ENCODE peak calls at places on chromosomes 5 and 9, in six cellular contexts. One of them, this sample, is unnamed.
A peak's percentile ranks its signal among the peaks of the same experiment; 100 is the strongest.

GRCh38 chr9:133888048-133888778 is 103.9 kb downstream of the VAV2 start:
- DNase-seq in foreskin fibroblast: no peak
- DNase-seq in H9: no peak
- DNase-seq in adrenal gland: no peak
- DNase-seq in astrocyte: no peak
- DNase-seq in osteocyte: no peak
- DNase-seq in this sample: no peak

GRCh38 chr9:136133191-136133958 is 14.7 kb upstream of the TMEM250 start:
- DNase-seq in H9: peak; percentile 82
- DNase-seq in astrocyte: no peak
- DNase-seq in adrenal gland: no peak
- DNase-seq in osteocyte: no peak
- DNase-seq in foreskin fibroblast: peak; percentile 59
- DNase-seq in this sample: peak; percentile 25

GRCh38 chr5:36238896-36239295 is 2.8 kb downstream of the NADK2 start:
- DNase-seq in foreskin fibroblast: no peak
- DNase-seq in osteocyte: no peak
- DNase-seq in astrocyte: no peak
- DNase-seq in H9: no peak
- DNase-seq in adrenal gland: no peak
- DNase-seq in this sample: no peak

GRCh38 chr9:70352802-70353201 is 61.7 kb downstream of the KLF9 start:
- DNase-seq in adrenal gland: no peak
- DNase-seq in H9: no peak
- DNase-seq in foreskin fibroblast: no peak
- DNase-seq in astrocyte: no peak
- DNase-seq in osteocyte: no peak
- DNase-seq in this sample: peak; percentile 48

GRCh38 chr9:123268950-123269302 is 540 bp upstream of the STRBP start:
- DNase-seq in astrocyte: no peak
- DNase-seq in foreskin fibroblast: no peak
- DNase-seq in osteocyte: no peak
- DNase-seq in H9: no peak
- DNase-seq in adrenal gland: no peak
- DNase-seq in this sample: no peak

GRCh38 chr5:110054240-110054639 is 364.5 kb downstream of the MAN2A1 start:
- DNase-seq in H9: no peak
- DNase-seq in adrenal gland: peak; percentile 35
- DNase-seq in osteocyte: no peak
- DNase-seq in astrocyte: peak; percentile 89
- DNase-seq in foreskin fibroblast: peak; percentile 45
- DNase-seq in this sample: peak; percentile 84

GRCh38 chr9:34405719-34406118 is 29.0 kb upstream of the MYORG start:
- DNase-seq in H9: no peak
- DNase-seq in adrenal gland: no peak
- DNase-seq in astrocyte: peak; percentile 72
- DNase-seq in osteocyte: no peak
- DNase-seq in foreskin fibroblast: no peak
- DNase-seq in this sample: peak; percentile 9

GRCh38 chr9:131733601-131734061 is 6.2 kb downstream of the RAPGEF1 start:
- DNase-seq in astrocyte: peak; percentile 99
- DNase-seq in foreskin fibroblast: peak; percentile 82
- DNase-seq in osteocyte: no peak
- DNase-seq in adrenal gland: peak; percentile 66
- DNase-seq in H9: peak; percentile 48
- DNase-seq in this sample: peak; percentile 94

GRCh38 chr9:76049341-76049740 is 158.9 kb downstream of the PCSK5 start:
- DNase-seq in adrenal gland: no peak
- DNase-seq in osteocyte: no peak
- DNase-seq in H9: no peak
- DNase-seq in astrocyte: no peak
- DNase-seq in foreskin fibroblast: no peak
- DNase-seq in this sample: no peak

GRCh38 chr9:37324261-37324683 is 98.2 kb upstream of the GRHPR start:
- DNase-seq in adrenal gland: no peak
- DNase-seq in astrocyte: peak; percentile 20
- DNase-seq in foreskin fibroblast: peak; percentile 8
- DNase-seq in H9: no peak
- DNase-seq in osteocyte: no peak
- DNase-seq in this sample: peak; percentile 47

GRCh38 chr9:87533291-87533690 is 35.6 kb downstream of the DAPK1 start:
- DNase-seq in astrocyte: no peak
- DNase-seq in adrenal gland: no peak
- DNase-seq in foreskin fibroblast: no peak
- DNase-seq in H9: peak; percentile 26
- DNase-seq in osteocyte: no peak
- DNase-seq in this sample: no peak

GRCh38 chr5:12655675-12656074 is 751.4 kb upstream of the CTNND2 start:
- DNase-seq in osteocyte: no peak
- DNase-seq in foreskin fibroblast: no peak
- DNase-seq in adrenal gland: no peak
- DNase-seq in astrocyte: no peak
- DNase-seq in H9: no peak
- DNase-seq in this sample: no peak

GRCh38 chr5:93311825-93312224 is 269.2 kb downstream of the NR2F1-AS1 start:
- DNase-seq in astrocyte: peak; percentile 47
- DNase-seq in osteocyte: no peak
- DNase-seq in H9: no peak
- DNase-seq in foreskin fibroblast: no peak
- DNase-seq in adrenal gland: no peak
- DNase-seq in this sample: peak; percentile 52

GRCh38 chr5:149632311-149633251 is 51.3 kb downstream of the ARHGEF37 start:
- DNase-seq in foreskin fibroblast: peak; percentile 35
- DNase-seq in adrenal gland: no peak
- DNase-seq in osteocyte: no peak
- DNase-seq in astrocyte: peak; percentile 93
- DNase-seq in H9: no peak
- DNase-seq in this sample: peak; percentile 95

GRCh38 chr9:93566408-93567270 is 9.7 kb upstream of the PHF2 start:
- DNase-seq in H9: peak; percentile 96
- DNase-seq in foreskin fibroblast: peak; percentile 99
- DNase-seq in adrenal gland: peak; percentile 98
- DNase-seq in osteocyte: peak; percentile 100
- DNase-seq in astrocyte: peak; percentile 83
- DNase-seq in this sample: peak; percentile 96

GRCh38 chr5:180170111-180170809 is 38.8 kb downstream of the RASGEF1C start:
- DNase-seq in adrenal gland: no peak
- DNase-seq in foreskin fibroblast: no peak
- DNase-seq in osteocyte: peak; percentile 81
- DNase-seq in astrocyte: no peak
- DNase-seq in H9: peak; percentile 42
- DNase-seq in this sample: peak; percentile 20

GRCh38 chr9:68782546-68782945 is 77.5 kb downstream of the PIP5K1B start:
- DNase-seq in astrocyte: no peak
- DNase-seq in osteocyte: no peak
- DNase-seq in H9: no peak
- DNase-seq in adrenal gland: no peak
- DNase-seq in foreskin fibroblast: no peak
- DNase-seq in this sample: no peak

GRCh38 chr9:72022846-72023245 is 37.6 kb downstream of the C9orf57 start:
- DNase-seq in foreskin fibroblast: peak; percentile 82
- DNase-seq in osteocyte: no peak
- DNase-seq in H9: no peak
- DNase-seq in astrocyte: peak; percentile 93
- DNase-seq in adrenal gland: no peak
- DNase-seq in this sample: peak; percentile 94

GRCh38 chr5:134127988-134128647 is 13.6 kb downstream of the TCF7 start:
- DNase-seq in foreskin fibroblast: no peak
- DNase-seq in H9: no peak
- DNase-seq in osteocyte: no peak
- DNase-seq in adrenal gland: no peak
- DNase-seq in astrocyte: peak; percentile 12
- DNase-seq in this sample: no peak

GRCh38 chr5:135565691-135566421 is 12.9 kb downstream of the CXCL14 start:
- DNase-seq in H9: peak; percentile 85
- DNase-seq in adrenal gland: peak; percentile 85
- DNase-seq in foreskin fibroblast: peak; percentile 86
- DNase-seq in astrocyte: peak; percentile 10
- DNase-seq in osteocyte: peak; percentile 88
- DNase-seq in this sample: peak; percentile 32

DNA sequence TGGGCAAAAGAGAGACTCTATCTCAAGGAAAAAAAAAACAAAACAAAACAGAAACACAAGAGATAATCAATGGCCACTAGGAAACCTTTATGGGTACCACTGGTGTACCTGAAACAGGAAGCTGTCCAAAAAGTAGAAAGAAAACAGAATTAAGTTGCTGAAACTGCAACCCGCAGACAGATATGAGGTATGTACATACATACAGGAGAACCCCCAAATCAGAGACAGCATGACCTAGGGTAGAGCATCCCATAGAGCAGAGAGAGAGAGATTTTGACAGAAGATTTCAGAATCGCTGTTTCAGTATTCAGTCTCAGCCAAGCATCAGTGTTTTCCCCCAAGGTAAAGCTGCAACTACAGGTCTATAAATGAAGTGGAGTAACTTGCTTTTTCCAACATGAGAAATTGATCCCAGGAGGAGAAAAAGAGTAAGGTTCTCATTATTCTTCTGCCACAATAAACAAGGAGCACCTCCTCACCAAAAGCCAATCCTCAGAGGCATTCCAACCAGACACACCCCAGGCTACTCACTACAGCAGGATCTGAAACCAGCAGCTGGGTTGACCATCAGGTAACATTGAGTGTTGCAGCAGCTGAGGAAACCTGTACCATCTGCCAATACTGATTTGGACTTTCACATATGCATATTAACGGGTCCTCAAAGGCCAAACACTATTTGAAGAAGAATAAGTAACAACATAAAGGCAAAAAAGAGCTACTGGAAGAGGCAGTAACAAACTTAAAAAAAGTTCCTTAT is 630.0 kb downstream of the TAF11L14 start:
- DNase-seq in foreskin fibroblast: no peak
- DNase-seq in astrocyte: no peak
- DNase-seq in osteocyte: no peak
- DNase-seq in adrenal gland: no peak
- DNase-seq in H9: no peak
- DNase-seq in this sample: no peak
- TF ChIP-seq CTCF in foreskin fibroblast: no peak
- TF ChIP-seq CTCF in astrocyte: no peak
- TF ChIP-seq CTCF in osteocyte: no peak
- TF ChIP-seq CTCF in adrenal gland: no peak
- TF ChIP-seq CTCF in H9: no peak
- TF ChIP-seq CTCF in this sample: no peak

GRCh38 chr5:6343951-6344596 is 34.3 kb downstream of the MED10 start:
- DNase-seq in astrocyte: no peak
- DNase-seq in foreskin fibroblast: no peak
- DNase-seq in osteocyte: no peak
- DNase-seq in H9: no peak
- DNase-seq in adrenal gland: no peak
- DNase-seq in this sample: no peak
- TF ChIP-seq CTCF in astrocyte: no peak
- TF ChIP-seq CTCF in foreskin fibroblast: no peak
- TF ChIP-seq CTCF in osteocyte: no peak
- TF ChIP-seq CTCF in H9: no peak
- TF ChIP-seq CTCF in adrenal gland: no peak
- TF ChIP-seq CTCF in this sample: no peak

GRCh38 chr5:77514457-77514856 is 22.3 kb upstream of the WDR41 start:
- DNase-seq in osteocyte: no peak
- DNase-seq in H9: no peak
- DNase-seq in adrenal gland: no peak
- DNase-seq in astrocyte: no peak
- DNase-seq in foreskin fibroblast: no peak
- DNase-seq in this sample: no peak

DNA sequence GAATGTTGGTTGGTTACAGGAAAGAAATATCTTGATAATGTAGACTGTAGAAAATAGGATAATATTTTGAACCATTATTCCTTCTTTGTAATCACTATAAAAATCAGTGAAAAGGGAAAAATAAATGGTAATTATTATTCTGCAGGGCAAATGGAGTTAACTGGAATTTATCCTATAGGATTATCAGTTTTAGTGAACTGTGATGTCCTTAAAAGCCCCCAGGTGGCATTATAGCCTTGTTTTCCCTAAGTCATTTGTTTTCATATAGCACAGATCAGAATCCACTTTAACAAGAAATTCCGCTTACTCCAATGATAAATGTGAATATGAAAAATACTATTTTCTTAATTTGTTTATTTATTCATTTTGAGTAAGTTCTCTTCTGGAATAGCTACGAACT is 26.2 kb upstream of the WDR41 start:
- DNase-seq in foreskin fibroblast: peak; percentile 1
- DNase-seq in adrenal gland: no peak
- DNase-seq in astrocyte: peak; percentile 1
- DNase-seq in osteocyte: no peak
- DNase-seq in H9: no peak
- DNase-seq in this sample: peak; percentile 17
- TF ChIP-seq CTCF in foreskin fibroblast: no peak
- TF ChIP-seq CTCF in adrenal gland: no peak
- TF ChIP-seq CTCF in astrocyte: peak; percentile 12
- TF ChIP-seq CTCF in osteocyte: peak; percentile 38
- TF ChIP-seq CTCF in H9: peak; percentile 67
- TF ChIP-seq CTCF in this sample: no peak

GRCh38 chr9:826500-827280 is 14.8 kb upstream of the DMRT1 start:
- DNase-seq in foreskin fibroblast: no peak
- DNase-seq in adrenal gland: no peak
- DNase-seq in osteocyte: no peak
- DNase-seq in astrocyte: no peak
- DNase-seq in H9: peak; percentile 65
- DNase-seq in this sample: no peak
- TF ChIP-seq CTCF in foreskin fibroblast: no peak
- TF ChIP-seq CTCF in adrenal gland: no peak
- TF ChIP-seq CTCF in osteocyte: no peak
- TF ChIP-seq CTCF in astrocyte: no peak
- TF ChIP-seq CTCF in H9: peak; percentile 20
- TF ChIP-seq CTCF in this sample: no peak

DNA sequence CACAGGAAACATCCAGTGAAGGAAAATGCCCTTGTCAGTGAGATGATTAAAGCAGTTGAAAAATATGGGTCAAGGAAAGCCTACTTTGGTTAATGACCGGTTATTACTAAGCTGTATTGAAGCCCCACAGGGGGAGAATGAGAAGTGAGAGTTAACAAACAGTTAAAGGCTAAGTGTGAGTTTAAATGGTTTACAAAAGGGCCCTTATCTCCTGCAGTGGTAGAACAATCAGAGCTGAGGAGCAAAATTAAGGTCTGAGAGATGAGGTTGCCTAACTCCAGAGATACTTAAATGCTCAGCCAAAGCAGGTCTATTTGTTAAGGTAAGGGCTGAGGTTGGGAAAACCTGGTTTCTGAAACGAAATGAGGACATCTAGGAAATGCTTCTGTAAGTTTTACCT is 75.1 kb upstream of the FER start:
- DNase-seq in adrenal gland: no peak
- DNase-seq in foreskin fibroblast: no peak
- DNase-seq in osteocyte: no peak
- DNase-seq in H9: no peak
- DNase-seq in astrocyte: no peak
- DNase-seq in this sample: no peak
- TF ChIP-seq CTCF in adrenal gland: no peak
- TF ChIP-seq CTCF in foreskin fibroblast: no peak
- TF ChIP-seq CTCF in osteocyte: no peak
- TF ChIP-seq CTCF in H9: no peak
- TF ChIP-seq CTCF in astrocyte: no peak
- TF ChIP-seq CTCF in this sample: no peak

GRCh38 chr5:114123654-114124053 is 238.2 kb upstream of the KCNN2 start:
- DNase-seq in astrocyte: no peak
- DNase-seq in adrenal gland: no peak
- DNase-seq in osteocyte: no peak
- DNase-seq in foreskin fibroblast: no peak
- DNase-seq in H9: no peak
- DNase-seq in this sample: no peak
- TF ChIP-seq CTCF in astrocyte: no peak
- TF ChIP-seq CTCF in adrenal gland: no peak
- TF ChIP-seq CTCF in osteocyte: no peak
- TF ChIP-seq CTCF in foreskin fibroblast: no peak
- TF ChIP-seq CTCF in H9: no peak
- TF ChIP-seq CTCF in this sample: no peak

GRCh38 chr5:96529559-96529958 is 96.5 kb upstream of the PCSK1 start:
- DNase-seq in astrocyte: no peak
- DNase-seq in H9: no peak
- DNase-seq in foreskin fibroblast: no peak
- DNase-seq in osteocyte: no peak
- DNase-seq in adrenal gland: no peak
- DNase-seq in this sample: no peak
- TF ChIP-seq CTCF in astrocyte: no peak
- TF ChIP-seq CTCF in H9: no peak
- TF ChIP-seq CTCF in foreskin fibroblast: no peak
- TF ChIP-seq CTCF in osteocyte: no peak
- TF ChIP-seq CTCF in adrenal gland: no peak
- TF ChIP-seq CTCF in this sample: no peak